ENCODE peak calls at places on chromosomes 2 and 18, in four cellular contexts. L is body of pancreas, S is right cardiac atrium, F is GM12878. A is an unnamed sample.

GRCh38 chr2:195419033-195419432 is 238.0 kb upstream of the SLC39A10 start:
- ATAC-seq in L (no peak), S (no peak), F (no peak), A (no peak)

GRCh38 chr2:148552675-148553331 is 91.7 kb upstream of the EPC2 start:
- ATAC-seq in L (no peak), S (peak; percentile 38), F (peak; percentile 55), A (no peak)

GRCh38 chr2:190352668-190353536 is 9.5 kb downstream of the INPP1 start:
- ATAC-seq in L (peak; percentile 25), S (peak; percentile 65), F (peak; percentile 51), A (peak; percentile 58)

GRCh38 chr2:70718736-70719135 is 49.3 kb downstream of the ADD2 start:
- ATAC-seq in L (no peak), S (no peak), F (no peak), A (no peak)

GRCh38 chr18:31093880-31094279 is 8.3 kb downstream of the DSC2 start:
- ATAC-seq in L (no peak), S (no peak), F (no peak), A (no peak)

GRCh38 chr2:2057125-2057721 is 273.9 kb downstream of the MYT1L start:
- ATAC-seq in L (peak; percentile 74), S (peak; percentile 92), F (peak; percentile 31), A (peak; percentile 87)

GRCh38 chr2:109173311-109174171 is 44.5 kb downstream of the SH3RF3 start:
- ATAC-seq in L (peak; percentile 55), S (peak; percentile 89), F (no peak), A (peak; percentile 77)

GRCh38 chr18:28019425-28020108 is 157.4 kb downstream of the CDH2 start:
- ATAC-seq in L (peak; percentile 74), S (no peak), F (no peak), A (no peak)

GRCh38 chr2:241741016-241741415 is 6.6 kb downstream of the D2HGDH start:
- ATAC-seq in L (no peak), S (no peak), F (no peak), A (no peak)

GRCh38 chr2:143482316-143482715 is 353.1 kb downstream of the ARHGAP15 start:
- ATAC-seq in L (peak; percentile 53), S (peak; percentile 88), F (no peak), A (peak; percentile 53)

GRCh38 chr18:2898131-2898640 is 51.4 kb downstream of the EMILIN2 start:
- ATAC-seq in L (no peak), S (peak; percentile 3), F (peak; percentile 52), A (peak; percentile 35)

GRCh38 chr2:121205321-121205942 is 79.6 kb downstream of the TFCP2L1 start:
- ATAC-seq in L (no peak), S (peak; percentile 48), F (no peak), A (no peak)

GRCh38 chr2:156349605-156350004 is 17.1 kb upstream of the NR4A2 start:
- ATAC-seq in L (no peak), S (no peak), F (peak; percentile 48), A (no peak)

GRCh38 chr2:99910903-99911302 is 231.5 kb downstream of the AFF3 start:
- ATAC-seq in L (no peak), S (no peak), F (no peak), A (no peak)

GRCh38 chr2:201234167-201235139 is 25.9 kb upstream of the CASP8 start:
- ATAC-seq in L (no peak), S (no peak), F (peak; percentile 6), A (no peak)

GRCh38 chr2:237859533-237860272 is at the start of gene RAMP1:
- ATAC-seq in L (peak; percentile 25), S (peak; percentile 51), F (no peak), A (peak; percentile 47)

GRCh38 chr2:180240774-180241173 is 233.7 kb upstream of the CWC22 start:
- ATAC-seq in L (no peak), S (no peak), F (peak; percentile 23), A (no peak)

GRCh38 chr2:101989740-101990460 is 1.9 kb upstream of the IL1R2 start:
- ATAC-seq in L (no peak), S (no peak), F (peak; percentile 50), A (no peak)

GRCh38 chr2:191246820-191247380 is 1.7 kb downstream of the MYO1B start:
- ATAC-seq in L (no peak), S (peak; percentile 11), F (no peak), A (no peak)

GRCh38 chr18:65659912-65660311 is 90.9 kb upstream of the CDH7 start:
- ATAC-seq in L (no peak), S (no peak), F (no peak), A (no peak)

GRCh38 chr2:158509928-158510797 is 53.4 kb downstream of the PKP4 start:
- ATAC-seq in L (no peak), S (peak; percentile 61), F (no peak), A (no peak)

GRCh38 chr2:158507141-158507540 is 50.4 kb downstream of the PKP4 start:
- ATAC-seq in L (no peak), S (no peak), F (peak; percentile 76), A (no peak)

GRCh38 chr2:158510887-158511286 is 54.1 kb downstream of the PKP4 start:
- ATAC-seq in L (no peak), S (no peak), F (no peak), A (no peak)

GRCh38 chr2:158505448-158505934 is 48.7 kb downstream of the PKP4 start:
- ATAC-seq in L (peak; percentile 63), S (no peak), F (no peak), A (no peak)

DNA sequence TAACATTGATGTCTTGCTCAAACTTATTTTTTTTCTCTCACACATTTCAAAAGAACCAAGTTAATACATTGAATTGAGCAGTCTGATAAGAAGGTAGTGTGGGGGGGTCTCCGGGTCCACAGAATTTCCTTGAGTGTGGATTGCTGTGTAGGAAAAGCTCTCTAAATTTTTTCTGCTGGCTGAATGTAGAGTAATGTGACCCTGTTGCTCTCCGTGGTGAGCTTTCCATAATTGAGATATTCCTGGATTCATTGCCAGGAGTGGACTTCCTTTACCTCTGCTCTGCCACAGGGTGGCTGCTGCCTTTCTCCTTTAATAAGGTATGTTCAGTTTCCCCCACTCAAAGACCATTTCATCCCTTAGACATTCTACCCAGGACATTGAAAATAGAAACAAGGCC is 50.9 kb downstream of the PKP4 start:
- ATAC-seq in L (no peak), S (no peak), F (no peak), A (no peak)
- H3K4me1 ChIP-seq in L (peaks cover 19% of the 10 kb centered on the region), S (peaks cover 11% of the 10 kb centered on the region), F (no peaks in the 10 kb centered on the region), A (peaks cover 61% of the 10 kb centered on the region)

GRCh38 chr2:15735738-15736326 is 144.2 kb downstream of the DDX1 start:
- ATAC-seq in L (no peak), S (no peak), F (no peak), A (no peak)
- H3K4me1 ChIP-seq in L (peaks cover 29% of the 10 kb centered on the region), S (peaks cover 9% of the 10 kb centered on the region), F (peaks cover 10% of the 10 kb centered on the region), A (no peaks in the 10 kb centered on the region)

DNA sequence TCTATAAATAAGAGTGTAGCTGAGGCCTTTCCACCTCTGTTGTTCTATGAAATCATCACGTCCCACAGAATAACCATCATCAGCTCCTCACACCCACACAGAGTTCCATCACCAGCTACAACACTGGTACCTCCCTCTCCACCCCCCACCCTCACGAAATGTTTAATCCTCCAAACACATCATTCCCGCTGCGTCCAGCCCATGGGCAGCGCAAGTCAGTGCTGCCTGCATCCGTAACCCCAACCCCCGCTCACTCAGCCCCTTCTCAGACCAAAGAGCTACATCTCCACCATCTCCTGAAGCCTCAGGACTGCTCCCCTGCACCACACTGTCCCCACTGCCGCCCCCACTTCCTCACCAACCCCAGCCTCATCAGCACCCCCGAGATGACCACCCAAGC is 19.4 kb downstream of the DNMT3A start:
- ATAC-seq in L (no peak), S (no peak), F (no peak), A (no peak)
- H3K4me1 ChIP-seq in L (peaks cover 18% of the 10 kb centered on the region), S (peaks cover 7% of the 10 kb centered on the region), F (peaks cover 23% of the 10 kb centered on the region), A (peaks cover 14% of the 10 kb centered on the region)

GRCh38 chr2:62871506-62871905 is 166.0 kb downstream of the EHBP1 start:
- ATAC-seq in L (no peak), S (no peak), F (no peak), A (no peak)

GRCh38 chr2:62873603-62874002 is 168.1 kb downstream of the EHBP1 start:
- ATAC-seq in L (no peak), S (no peak), F (no peak), A (no peak)

GRCh38 chr2:62874881-62875383 is 169.4 kb downstream of the EHBP1 start:
- ATAC-seq in L (no peak), S (peak; percentile 16), F (no peak), A (no peak)

GRCh38 chr2:62868947-62869346 is 163.4 kb downstream of the EHBP1 start:
- ATAC-seq in L (no peak), S (no peak), F (no peak), A (no peak)

DNA sequence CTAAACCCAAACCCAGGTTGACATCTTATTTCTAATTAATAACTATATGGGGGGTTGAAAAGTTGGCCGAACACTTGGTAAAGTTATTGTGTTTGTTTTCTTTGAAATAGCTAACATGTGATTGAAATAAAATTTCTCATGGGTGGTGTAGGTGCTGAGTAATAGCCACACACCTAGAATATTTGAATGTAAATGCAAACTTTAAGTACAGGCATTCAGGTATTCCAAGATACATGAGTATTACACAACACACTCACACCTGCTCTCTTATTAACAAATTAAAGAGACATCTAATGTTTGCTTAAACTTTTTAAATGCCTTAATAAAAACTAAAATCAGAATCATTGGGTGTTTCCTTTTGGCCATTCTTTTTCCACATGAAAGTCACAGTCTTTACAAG is 165.5 kb downstream of the EHBP1 start:
- ATAC-seq in L (no peak), S (no peak), F (no peak), A (no peak)
- H3K4me1 ChIP-seq in L (no peaks in the 10 kb centered on the region), S (no peaks in the 10 kb centered on the region), F (no peaks in the 10 kb centered on the region), A (no peaks in the 10 kb centered on the region)

GRCh38 chr2:130378206-130378897 is 22.5 kb downstream of the PTPN18 start:
- ATAC-seq in L (no peak), S (no peak), F (no peak), A (no peak)
- H3K4me1 ChIP-seq in L (peaks cover 13% of the 10 kb centered on the region), S (peaks cover 4% of the 10 kb centered on the region), F (peaks cover 57% of the 10 kb centered on the region), A (no peaks in the 10 kb centered on the region)

DNA sequence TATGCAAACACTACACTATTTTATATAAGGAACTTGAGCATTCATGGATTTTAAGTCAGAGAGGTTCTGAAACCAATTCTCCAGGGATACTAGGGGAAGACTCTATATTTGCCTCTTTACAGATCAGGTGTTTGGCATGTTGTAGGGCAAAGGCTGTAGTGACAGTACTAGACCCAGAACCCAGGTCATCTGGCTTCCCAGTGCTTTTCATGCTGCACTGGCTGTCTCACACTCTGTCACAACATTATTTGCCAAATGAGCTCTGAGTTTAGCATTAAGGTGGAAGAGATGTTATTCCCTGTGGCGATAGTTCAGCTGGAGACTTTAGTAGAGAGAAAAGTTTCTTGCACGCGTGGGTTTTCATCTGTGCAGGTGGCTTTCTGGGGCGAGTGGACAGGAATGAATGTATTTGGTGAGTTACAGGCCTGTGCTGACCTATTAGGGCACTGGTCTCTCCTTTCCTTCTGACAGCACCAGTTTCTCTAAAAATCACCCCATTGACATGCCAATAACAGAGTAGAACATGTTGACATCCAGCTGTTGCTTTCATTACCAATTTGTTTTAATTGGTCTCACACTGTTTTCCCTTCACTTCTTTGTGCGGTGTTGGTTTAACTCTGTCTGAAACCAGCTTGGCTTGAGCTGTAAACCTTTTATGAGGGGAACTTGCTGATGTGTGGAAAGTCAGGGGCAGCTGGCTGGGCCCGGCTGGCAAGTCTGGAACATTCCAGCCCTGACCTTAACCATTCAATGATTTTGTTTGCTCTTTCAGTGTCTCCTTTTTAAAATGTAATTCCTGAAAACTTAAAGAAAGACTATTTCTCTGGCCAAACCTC is 643.0 kb upstream of the FAM98A start:
- ATAC-seq in L (peak; percentile 81), S (no peak), F (no peak), A (no peak)
- H3K4me1 ChIP-seq in L (peaks cover 53% of the 10 kb centered on the region), S (no peaks in the 10 kb centered on the region), F (no peaks in the 10 kb centered on the region), A (no peaks in the 10 kb centered on the region)

A was measured in gastroesophageal sphincter.